ENCODE peak calls at places on chromosomes 1 and 21, in six cellular contexts. U is breast epithelium, J is heart left ventricle, P is adrenal gland, K is nephron progenitor cell, G is progenitor cell of endocrine pancreas. F is an unnamed sample.

GRCh38 chr1:217535601-217536377 is 95.1 kb downstream of the GPATCH2 start:
- DNase-seq in U (no peak), J (no peak), P (no peak), K (no peak), G (no peak), F (peak)

GRCh38 chr1:94753171-94753972 is 66.8 kb upstream of the SLC44A3 start:
- DNase-seq in U (no peak), J (peak), P (peak), K (no peak), G (no peak), F (no peak)

GRCh38 chr1:210771131-210771530 is 362.8 kb downstream of the KCNH1 start:
- DNase-seq in U (no peak), J (no peak), P (no peak), K (no peak), G (no peak), F (no peak)

GRCh38 chr1:235199441-235199840 is 38.4 kb upstream of the RBM34 start:
- DNase-seq in U (no peak), J (no peak), P (no peak), K (no peak), G (no peak), F (peak)

GRCh38 chr1:10679521-10680220 is 116.8 kb downstream of the CASZ1 start:
- DNase-seq in U (peak), J (peak), P (no peak), K (peak), G (no peak), F (peak)

GRCh38 chr1:31746687-31747086 is 17.5 kb downstream of the ADGRB2 start:
- DNase-seq in U (no peak), J (no peak), P (no peak), K (no peak), G (no peak), F (no peak)

GRCh38 chr1:25755475-25756125 is 44.4 kb upstream of the SELENON start:
- DNase-seq in U (no peak), J (no peak), P (no peak), K (no peak), G (no peak), F (no peak)

GRCh38 chr1:223783676-223784075 is 62.1 kb downstream of the TP53BP2 start:
- DNase-seq in U (no peak), J (no peak), P (no peak), K (no peak), G (no peak), F (no peak)

GRCh38 chr1:175968486-175969182 is 225.2 kb upstream of the TNR start:
- DNase-seq in U (no peak), J (no peak), P (no peak), K (no peak), G (no peak), F (peak)

GRCh38 chr1:201999625-202000238 is 10.7 kb upstream of the ELF3 start:
- DNase-seq in U (no peak), J (no peak), P (peak), K (peak), G (peak), F (peak)

GRCh38 chr1:200535605-200536004 is 84.9 kb downstream of the KIF14 start:
- DNase-seq in U (no peak), J (no peak), P (peak), K (no peak), G (no peak), F (no peak)

GRCh38 chr1:85818371-85818770 is 110.1 kb upstream of the ZNHIT6 start:
- DNase-seq in U (no peak), J (no peak), P (no peak), K (no peak), G (no peak), F (peak)

GRCh38 chr1:153361129-153362109 is 3.8 kb downstream of the S100A9 start:
- DNase-seq in U (no peak), J (no peak), P (no peak), K (no peak), G (no peak), F (no peak)

GRCh38 chr1:57319165-57319564 is 104.7 kb downstream of the DAB1 start:
- DNase-seq in U (no peak), J (no peak), P (no peak), K (no peak), G (no peak), F (peak)

GRCh38 chr1:240687820-240688219 is 75.9 kb upstream of the GREM2 start:
- DNase-seq in U (peak), J (no peak), P (no peak), K (no peak), G (no peak), F (no peak)

GRCh38 chr1:159928491-159929050 is 3.3 kb upstream of the TAGLN2 start:
- DNase-seq in U (no peak), J (no peak), P (no peak), K (no peak), G (no peak), F (no peak)

GRCh38 chr1:220879509-220880366 is 495 bp downstream of the HLX start:
- DNase-seq in U (no peak), J (peak), P (peak), K (peak), G (no peak), F (peak)
- TF ChIP-seq CTCF in U (no peak), J (peak), P (no peak), K (no peak), G (no peak), F (no peak)

GRCh38 chr21:17929514-17929913 is 110.4 kb upstream of the C21orf91 start:
- DNase-seq in U (no peak), J (no peak), P (no peak), K (no peak), G (no peak), F (no peak)

GRCh38 chr21:17921579-17922530 is 102.7 kb upstream of the C21orf91 start:
- DNase-seq in U (no peak), J (peak), P (no peak), K (no peak), G (no peak), F (peak)

GRCh38 chr21:17930102-17930501 is 110.9 kb upstream of the C21orf91 start:
- DNase-seq in U (no peak), J (no peak), P (no peak), K (no peak), G (no peak), F (no peak)

GRCh38 chr21:17925000-17925610 is 105.9 kb upstream of the C21orf91 start:
- DNase-seq in U (no peak), J (no peak), P (peak), K (peak), G (peak), F (peak)

GRCh38 chr21:17925900-17926299 is 106.7 kb upstream of the C21orf91 start:
- DNase-seq in U (no peak), J (no peak), P (peak), K (peak), G (no peak), F (peak)
- TF ChIP-seq CTCF in U (no peak), J (peak), P (peak), K (peak), G (peak), F (peak)

GRCh38 chr1:99728494-99729235 is 37.8 kb downstream of the FRRS1 start:
- DNase-seq in U (no peak), J (peak), P (no peak), K (no peak), G (no peak), F (peak)
- TF ChIP-seq CTCF in U (no peak), J (peak), P (peak), K (peak), G (peak), F (peak)

GRCh38 chr1:1100296-1100695 is 15.6 kb downstream of the C1orf159 start:
- DNase-seq in U (no peak), J (no peak), P (no peak), K (no peak), G (no peak), F (no peak)

GRCh38 chr1:1098656-1099425 is 17.0 kb downstream of the C1orf159 start:
- DNase-seq in U (no peak), J (no peak), P (no peak), K (no peak), G (no peak), F (no peak)

GRCh38 chr1:1099506-1100183 is 16.2 kb downstream of the C1orf159 start:
- DNase-seq in U (no peak), J (no peak), P (no peak), K (no peak), G (no peak), F (no peak)

GRCh38 chr1:1106510-1107221 is 9.2 kb downstream of the C1orf159 start:
- DNase-seq in U (no peak), J (no peak), P (no peak), K (no peak), G (no peak), F (no peak)

GRCh38 chr1:1101503-1101902 is 14.4 kb downstream of the C1orf159 start:
- DNase-seq in U (no peak), J (no peak), P (peak), K (no peak), G (no peak), F (no peak)
- TF ChIP-seq CTCF in U (no peak), J (no peak), P (no peak), K (no peak), G (no peak), F (no peak)

GRCh38 chr1:98201640-98202039 is 280.8 kb upstream of the DPYD start:
- DNase-seq in U (no peak), J (no peak), P (no peak), K (peak), G (no peak), F (peak)

GRCh38 chr1:98210064-98210463 is 289.2 kb upstream of the DPYD start:
- DNase-seq in U (no peak), J (no peak), P (no peak), K (no peak), G (no peak), F (peak)

GRCh38 chr1:98203461-98203860 is 282.6 kb upstream of the DPYD start:
- DNase-seq in U (no peak), J (no peak), P (no peak), K (no peak), G (no peak), F (peak)

GRCh38 chr1:98210563-98210962 is 289.7 kb upstream of the DPYD start:
- DNase-seq in U (no peak), J (no peak), P (no peak), K (no peak), G (no peak), F (no peak)

GRCh38 chr1:98205291-98206017 is 284.6 kb upstream of the DPYD start:
- DNase-seq in U (no peak), J (no peak), P (no peak), K (no peak), G (no peak), F (no peak)
- TF ChIP-seq CTCF in U (no peak), J (no peak), P (no peak), K (no peak), G (no peak), F (no peak)

DNA sequence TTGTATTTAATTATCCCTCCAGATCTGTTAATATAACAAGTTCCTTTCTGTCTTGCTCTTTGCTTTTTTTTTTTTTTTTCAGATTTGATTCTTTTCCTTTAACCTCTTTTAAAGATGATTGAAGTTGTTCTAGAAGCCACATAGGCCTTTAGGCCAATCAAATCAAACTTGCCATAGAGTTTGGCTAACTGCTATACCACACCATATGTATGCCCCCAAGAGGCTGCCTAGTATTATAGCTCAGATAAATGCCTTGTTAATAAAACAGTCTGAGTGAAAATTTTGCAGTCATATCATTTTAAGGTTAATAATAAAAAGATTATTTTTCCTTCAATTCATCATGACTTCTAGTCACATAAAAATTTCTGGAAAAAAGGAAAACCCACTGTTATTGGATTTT is 696.0 kb upstream of the CHRM3 start:
- DNase-seq in U (no peak), J (no peak), P (no peak), K (no peak), G (no peak), F (no peak)
- TF ChIP-seq CTCF in U (no peak), J (no peak), P (no peak), K (no peak), G (no peak), F (no peak)

GRCh38 chr21:14862794-14863720 is 201.7 kb downstream of the NRIP1 start:
- DNase-seq in U (no peak), J (no peak), P (no peak), K (peak), G (no peak), F (no peak)
- TF ChIP-seq CTCF in U (no peak), J (peak), P (peak), K (peak), G (peak), F (peak)

GRCh38 chr1:23354260-23354659 is 10.2 kb upstream of the HNRNPR start:
- DNase-seq in U (no peak), J (no peak), P (no peak), K (no peak), G (no peak), F (no peak)
- TF ChIP-seq CTCF in U (no peak), J (no peak), P (no peak), K (no peak), G (no peak), F (no peak)

GRCh38 chr1:2786329-2787162 is 14.9 kb downstream of the TTC34 start:
- DNase-seq in U (no peak), J (no peak), P (peak), K (peak), G (no peak), F (no peak)
- TF ChIP-seq CTCF in U (peak), J (peak), P (peak), K (no peak), G (no peak), F (no peak)

DNA sequence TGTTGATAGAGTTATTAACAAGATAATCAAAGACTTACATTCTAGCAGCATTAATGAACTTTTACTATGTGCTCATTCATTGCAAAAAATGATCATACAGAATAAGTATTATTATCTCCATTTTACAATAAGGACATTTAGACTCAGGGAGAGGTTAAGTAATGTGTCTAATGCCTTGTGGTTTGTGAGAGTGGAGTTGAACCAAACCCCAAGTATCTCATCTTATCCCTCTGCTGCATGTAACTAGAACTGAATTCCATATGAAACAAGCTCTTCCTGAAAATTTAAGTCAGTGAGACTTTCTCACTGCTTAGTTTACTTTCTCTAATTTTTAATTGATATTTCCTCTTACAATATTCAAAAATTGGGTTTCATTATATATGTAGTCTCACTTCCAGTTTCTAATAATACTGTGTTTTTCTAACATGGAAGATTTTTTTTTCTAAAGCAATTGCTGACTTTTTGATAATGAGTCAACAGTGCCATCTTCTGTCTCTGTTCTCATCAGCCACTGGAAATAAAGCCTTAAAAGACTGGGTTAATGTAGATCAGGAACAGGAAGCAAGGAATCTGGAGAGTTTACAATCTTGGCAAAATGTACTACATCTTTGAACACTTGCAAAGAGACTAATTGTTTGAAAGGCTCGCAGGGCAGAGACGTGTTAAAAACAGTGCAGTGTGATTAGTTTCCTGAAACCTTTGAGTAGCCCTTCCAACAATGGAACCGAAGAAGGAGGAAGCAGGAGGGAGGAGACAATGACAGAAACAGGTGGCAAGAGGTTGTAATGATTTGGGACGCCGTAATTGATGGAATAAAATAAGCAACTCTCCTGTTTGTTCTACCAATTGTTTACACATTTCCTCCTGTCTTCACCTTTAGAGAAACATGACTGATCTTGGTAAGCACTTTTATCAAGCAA is 567.6 kb downstream of the MRPL39 start:
- DNase-seq in U (no peak), J (no peak), P (no peak), K (no peak), G (no peak), F (peak)
- TF ChIP-seq CTCF in U (no peak), J (peak), P (peak), K (no peak), G (peak), F (no peak)